ENCODE peak calls at places on chromosomes 3 and 15, in four cellular contexts. P is fibroblast of the aortic adventitia; A is hepatocyte; S is CD4-positive, alpha-beta memory T cell. Y is an unnamed sample.

GRCh38 chr3:183155499-183155898 is 7.0 kb downstream of the LAMP3 start:
- DNase-seq in S (no peak), A (no peak), P (no peak), Y (peak; percentile 86)

GRCh38 chr3:46987485-46988401 is 8.3 kb downstream of the NBEAL2 start:
- DNase-seq in S (peak; percentile 94), A (peak; percentile 51), P (no peak), Y (no peak)

GRCh38 chr3:134922866-134923265 is 127.8 kb downstream of the EPHB1 start:
- DNase-seq in P (no peak), S (no peak), A (no peak), Y (no peak)

GRCh38 chr3:149969945-149970715 is 565 bp downstream of the PFN2 start:
- DNase-seq in P (peak; percentile 92), A (peak; percentile 94), S (peak; percentile 78), Y (peak; percentile 70)

GRCh38 chr15:98525625-98526024 is 122.7 kb upstream of the IGF1R start:
- DNase-seq in S (no peak), P (peak; percentile 35), A (peak; percentile 44), Y (no peak)

GRCh38 chr15:43241100-43241499 is 20.3 kb upstream of the EPB42 start:
- DNase-seq in S (no peak), P (peak; percentile 97), A (no peak), Y (no peak)

GRCh38 chr3:97763586-97764148 is 891 bp upstream of the ARL6 start:
- DNase-seq in P (no peak), S (no peak), A (no peak), Y (no peak)

GRCh38 chr3:58989173-58989572 is 60.7 kb downstream of the CFAP20DC start:
- DNase-seq in S (no peak), A (no peak), P (peak; percentile 32), Y (no peak)

GRCh38 chr3:129745253-129745652 is 138.8 kb upstream of the PLXND1 start:
- DNase-seq in A (peak; percentile 40), P (peak; percentile 56), S (no peak), Y (no peak)

GRCh38 chr15:48395532-48396011 is 64.3 kb downstream of the DUT start:
- DNase-seq in S (no peak), A (no peak), P (peak; percentile 92), Y (no peak)

GRCh38 chr15:98942966-98943584 is 64.5 kb downstream of the PGPEP1L start:
- DNase-seq in A (no peak), P (no peak), S (no peak), Y (no peak)

GRCh38 chr3:52805270-52806039 is 10.9 kb downstream of the ITIH3 start:
- DNase-seq in S (no peak), P (no peak), A (no peak), Y (no peak)

GRCh38 chr15:74845581-74845980 is 2.6 kb upstream of the ULK3 start:
- DNase-seq in S (peak; percentile 30), P (no peak), A (no peak), Y (no peak)

GRCh38 chr3:62374375-62374876 is 1.1 kb upstream of the FEZF2 start:
- DNase-seq in S (no peak), P (peak; percentile 35), A (no peak), Y (no peak)

GRCh38 chr15:74201656-74202420 is 749 bp downstream of the STRA6 start:
- DNase-seq in P (peak; percentile 56), A (no peak), S (no peak), Y (no peak)

GRCh38 chr3:52484680-52485461 is 10.3 kb upstream of the STAB1 start:
- DNase-seq in S (no peak), P (no peak), A (no peak), Y (no peak)

GRCh38 chr15:60038111-60038521 is 34.0 kb downstream of the FOXB1 start:
- DNase-seq in A (peak; percentile 18), P (no peak), S (no peak), Y (no peak)
- H3K4me3 ChIP-seq in A (no peak overlapping the region), P (no peak overlapping the region), S (no peak overlapping the region), Y (no peak overlapping the region)

GRCh38 chr3:114804099-114804498 is 343.0 kb downstream of the ZBTB20 start:
- DNase-seq in A (no peak), S (no peak), P (no peak), Y (no peak)

DNA sequence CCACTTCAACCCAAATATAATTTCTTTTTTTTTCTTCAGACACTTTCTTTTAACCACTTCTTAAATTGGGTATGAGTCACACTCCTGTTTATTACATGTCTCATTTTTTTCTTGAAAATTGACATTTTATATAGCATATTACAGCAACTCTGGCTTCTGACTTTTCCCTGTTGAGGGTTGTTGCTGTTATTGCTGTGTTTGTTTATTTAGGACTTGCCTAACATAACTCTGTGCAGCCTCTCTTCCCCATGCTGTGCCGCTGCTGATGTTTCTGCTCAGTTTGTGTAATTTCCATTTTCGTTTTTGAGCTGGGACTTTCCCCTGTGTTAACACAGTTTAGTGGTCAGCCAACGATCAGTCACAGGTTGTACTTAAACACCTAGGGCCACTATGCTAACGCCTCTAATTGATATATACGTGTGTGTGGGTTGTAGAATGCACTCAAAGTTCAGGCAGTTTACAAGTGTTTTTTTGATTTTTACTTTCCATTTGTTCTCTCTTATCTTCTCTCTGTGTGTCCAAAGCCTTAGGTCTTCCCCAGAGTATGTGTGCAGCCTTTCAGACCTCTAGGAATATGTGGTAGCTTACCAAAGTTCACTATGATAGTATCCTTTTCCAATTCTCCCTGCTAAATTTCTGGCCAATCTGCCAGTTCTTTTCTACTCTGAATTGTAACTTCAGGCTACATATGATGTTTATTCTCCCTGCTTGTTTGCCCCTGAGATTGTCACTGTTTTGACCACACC is 337.2 kb downstream of the ZBTB20 start:
- DNase-seq in P (no peak), A (peak; percentile 39), S (no peak), Y (no peak)
- H3K4me3 ChIP-seq in P (no peak overlapping the region), A (no peak overlapping the region), S (no peak overlapping the region), Y (no peak overlapping the region)

GRCh38 chr3:32454111-32454510 is 48.5 kb downstream of the CMTM6 start:
- DNase-seq in A (no peak), S (no peak), P (no peak), Y (no peak)
- H3K4me3 ChIP-seq in A (no peak overlapping the region), S (no peak overlapping the region), P (no peak overlapping the region), Y (no peak overlapping the region)

DNA sequence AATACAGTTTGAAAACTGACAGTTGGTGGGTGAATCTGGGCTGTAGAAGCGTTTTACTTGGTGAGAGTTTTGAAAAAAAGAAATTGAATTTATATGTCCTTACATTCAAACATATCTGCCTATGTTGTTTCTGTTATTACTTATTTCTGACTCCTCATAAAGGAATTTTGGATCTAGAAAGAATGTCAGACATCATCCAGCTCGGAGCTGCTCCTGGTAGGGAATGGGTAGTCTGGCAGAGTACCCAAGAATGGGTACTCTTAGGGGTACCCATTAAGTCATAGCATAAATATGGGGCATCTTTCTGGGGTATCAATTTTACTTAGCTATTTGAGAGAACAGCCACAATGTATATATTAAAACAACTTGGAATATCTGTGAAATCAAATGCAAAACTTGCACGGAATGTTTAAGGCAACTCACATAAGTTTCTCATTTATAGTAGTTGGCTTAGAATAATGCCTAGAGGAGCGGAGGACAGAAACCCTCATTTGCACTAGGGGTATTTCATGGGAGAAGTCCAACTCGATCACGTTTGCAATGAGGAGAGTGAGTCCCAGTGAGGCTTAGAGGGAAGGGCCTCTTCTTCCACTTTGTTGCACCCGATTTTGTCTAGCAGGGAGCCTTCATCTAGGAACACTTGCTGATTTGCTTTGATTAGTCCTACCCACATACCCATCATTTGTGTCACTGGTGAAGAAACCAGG is 2.4 kb upstream of the LARP6 start:
- DNase-seq in A (no peak), P (peak; percentile 73), S (no peak), Y (no peak)
- H3K4me3 ChIP-seq in A (no peak overlapping the region), P (peak overlapping the region; percentile 48), S (no peak overlapping the region), Y (no peak overlapping the region)

DNA sequence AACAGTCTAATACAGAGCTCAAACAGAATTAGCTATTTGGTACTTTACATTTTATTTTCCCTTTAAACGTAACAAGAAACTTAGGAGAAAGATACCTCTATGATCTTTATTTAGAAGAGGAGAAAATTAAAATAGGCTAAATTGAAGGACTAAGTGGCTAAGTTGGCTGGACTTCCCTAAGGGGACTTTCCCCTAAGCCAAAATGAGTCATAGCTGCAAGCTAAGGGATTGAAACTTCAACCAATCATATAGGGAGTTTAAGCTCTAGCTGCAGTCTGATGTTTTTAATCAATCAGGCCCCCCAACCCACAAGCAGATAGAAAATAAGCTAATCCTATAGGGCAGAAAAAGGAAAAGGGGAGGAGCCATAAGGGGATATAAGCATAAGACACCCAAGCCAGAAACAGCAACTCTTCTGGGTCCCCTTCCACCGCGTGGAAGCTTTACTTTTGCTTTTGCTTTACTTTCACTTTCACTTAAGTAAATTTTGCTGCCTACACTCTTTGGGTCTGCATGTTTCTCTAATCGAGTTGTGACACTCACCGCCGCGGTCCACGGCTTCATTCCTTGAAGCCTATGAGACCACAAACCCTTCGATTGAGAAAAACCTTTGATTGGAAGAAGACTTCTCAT is 1108.5 kb upstream of the EPHA6 start:
- DNase-seq in P (no peak), S (peak; percentile 28), A (no peak), Y (no peak)
- H3K4me3 ChIP-seq in P (no peak overlapping the region), S (no peak overlapping the region), A (no peak overlapping the region), Y (peak overlapping the region; percentile 26)

Y was measured in LNCaP clone FGC.